ENCODE peak calls at places on chromosome 20, in five cellular contexts. C is non-pigmented ciliary epithelial cell, O is amniotic stem cell, X is right lobe of liver, F is brain microvascular endothelial cell. L is an unnamed sample.

GRCh38 chr20:2955257-2955950 is 82.1 kb downstream of the PTPRA start:
- DNase-seq in O (no peak), C (no peak), F (peak; percentile 4), X (no peak), L (peak; percentile 4)

GRCh38 chr20:3068986-3069900 is 2.2 kb upstream of the OXT start:
- DNase-seq in O (no peak), C (no peak), F (peak; percentile 11), X (peak; percentile 92), L (peak; percentile 60)

GRCh38 chr20:10090588-10091166 is 55.9 kb downstream of the ANKEF1 start:
- DNase-seq in C (no peak), X (peak; percentile 52), O (peak; percentile 29), F (peak; percentile 44), L (peak; percentile 48)

GRCh38 chr20:40319741-40320499 is 369.1 kb downstream of the MAFB start:
- DNase-seq in F (no peak), C (no peak), X (no peak), O (no peak), L (no peak)

GRCh38 chr20:46307139-46307998 is 929 bp downstream of the CDH22 start:
- DNase-seq in F (no peak), C (no peak), O (no peak), X (no peak), L (peak; percentile 85)

GRCh38 chr20:2817891-2818595 is 1.9 kb downstream of the TMEM239 start:
- DNase-seq in C (no peak), X (no peak), O (no peak), F (no peak), L (no peak)

GRCh38 chr20:46680684-46681031 is 8.6 kb downstream of the TP53RK start:
- DNase-seq in F (no peak), C (no peak), X (no peak), O (no peak), L (no peak)

GRCh38 chr20:23080521-23080920 is 5.6 kb downstream of the CD93 start:
- DNase-seq in C (no peak), F (no peak), O (no peak), X (no peak), L (no peak)

GRCh38 chr20:32652739-32653526 is 20.8 kb downstream of the C20orf203 start:
- DNase-seq in O (peak; percentile 29), F (peak; percentile 75), X (peak; percentile 90), C (peak; percentile 23), L (peak; percentile 90)